ENCODE peak calls at places on chromosomes 16 and 17, in ten cellular contexts. I, L, X, R, Z, F, S, A, D and T are unnamed samples.

GRCh38 chr17:41583137-41584127 is 3.3 kb downstream of the KRT14 start:
- DNase-seq in F (no peak), I (no peak), S (no peak), D (no peak), R (no peak), Z (no peak), L (no peak), X (no peak), A (no peak), T (no peak)

GRCh38 chr17:12536472-12536871 is 129.2 kb upstream of the MYOCD start:
- DNase-seq in X (no peak), L (no peak), F (no peak), A (no peak), S (peak; percentile 53), R (no peak), Z (no peak), D (no peak), I (no peak), T (peak; percentile 40)

GRCh38 chr16:12191102-12191501 is 214.6 kb downstream of the SNX29 start:
- DNase-seq in I (no peak), F (no peak), D (no peak), R (no peak), Z (no peak), S (no peak), X (no peak), L (no peak), A (no peak), T (no peak)

GRCh38 chr16:26863971-26864370 is 202.8 kb upstream of the C16orf82 start:
- DNase-seq in Z (no peak), D (no peak), F (no peak), L (no peak), S (peak; percentile 2), X (no peak), A (no peak), I (no peak), R (no peak), T (no peak)

GRCh38 chr16:87778476-87778829 is 12.7 kb upstream of the KLHDC4 start:
- DNase-seq in D (no peak), R (no peak), A (no peak), S (no peak), F (no peak), L (no peak), X (no peak), Z (no peak), I (no peak), T (no peak)

GRCh38 chr16:87954361-87954760 is 3.1 kb downstream of the BANP start:
- DNase-seq in A (no peak), S (no peak), R (peak; percentile 71), F (no peak), X (no peak), D (no peak), I (no peak), L (no peak), Z (no peak), T (no peak)

GRCh38 chr16:1707193-1707790 is 1.3 kb downstream of the MAPK8IP3 start:
- DNase-seq in I (no peak), L (peak; percentile 42), X (peak; percentile 57), F (no peak), R (no peak), D (peak; percentile 40), A (no peak), S (no peak), Z (no peak), T (peak; percentile 58)

GRCh38 chr16:57999366-57999970 is 1.0 kb downstream of the ZNF319 start:
- DNase-seq in Z (no peak), A (no peak), D (no peak), R (peak; percentile 44), L (no peak), I (no peak), F (no peak), S (peak; percentile 51), X (peak; percentile 67), T (peak; percentile 42)

GRCh38 chr17:48819466-48819865 is 2.4 kb upstream of the TTLL6 start:
- DNase-seq in Z (no peak), S (no peak), L (no peak), R (no peak), A (no peak), I (no peak), X (peak; percentile 17), F (no peak), D (no peak), T (no peak)

DNA sequence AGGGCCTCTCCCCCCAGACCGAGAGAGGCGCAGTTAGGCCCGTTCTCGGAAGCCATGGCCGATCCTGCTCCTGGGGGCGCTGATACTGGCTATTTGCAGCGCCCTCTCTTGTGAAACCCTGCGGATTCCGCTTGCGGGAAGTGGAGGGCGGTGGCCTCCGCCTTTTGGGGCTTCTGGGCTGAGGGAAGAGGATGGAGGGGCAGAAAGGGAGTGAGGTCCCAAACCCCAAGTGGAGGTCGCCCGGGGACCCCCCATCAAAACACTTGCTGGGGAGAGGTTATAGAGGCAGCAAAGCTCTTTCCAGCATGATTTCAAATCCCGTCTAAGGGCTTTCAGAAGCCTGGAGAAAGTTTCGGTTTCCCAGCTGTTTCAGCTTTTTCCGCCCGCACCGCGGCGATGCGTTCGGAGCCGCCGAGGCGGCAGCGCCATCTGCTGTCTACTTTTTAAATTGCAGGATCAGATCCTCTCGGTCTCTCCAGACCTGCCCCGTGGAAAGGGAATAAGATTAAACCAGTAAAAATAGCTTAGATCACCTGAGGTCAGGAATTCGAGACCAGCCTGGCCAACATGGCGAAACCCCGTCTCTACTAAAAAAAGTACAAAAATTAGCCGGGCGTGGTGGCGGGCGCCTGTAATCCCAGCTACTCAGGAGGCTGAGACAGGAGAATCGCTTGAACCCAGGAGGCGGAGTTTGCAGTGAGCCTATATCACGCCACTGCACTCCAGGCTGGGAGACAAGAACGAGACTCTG is 15.8 kb downstream of the SNX20 start:
- DNase-seq in I (peak; percentile 74), X (peak; percentile 89), A (peak; percentile 88), D (peak; percentile 79), Z (peak; percentile 71), F (peak; percentile 32), S (peak; percentile 64), L (peak; percentile 76), R (peak; percentile 83), T (peak; percentile 90)
- H3K4me3 ChIP-seq in I (peak overlapping the region; percentile 63), X (no peak overlapping the region), A (peak overlapping the region; percentile 38), D (no peak overlapping the region), Z (peak overlapping the region; percentile 47), F (peak overlapping the region; percentile 57), S (peak overlapping the region; percentile 55), L (peak overlapping the region; percentile 44), R (peak overlapping the region; percentile 58), T (peak overlapping the region; percentile 74)

DNA sequence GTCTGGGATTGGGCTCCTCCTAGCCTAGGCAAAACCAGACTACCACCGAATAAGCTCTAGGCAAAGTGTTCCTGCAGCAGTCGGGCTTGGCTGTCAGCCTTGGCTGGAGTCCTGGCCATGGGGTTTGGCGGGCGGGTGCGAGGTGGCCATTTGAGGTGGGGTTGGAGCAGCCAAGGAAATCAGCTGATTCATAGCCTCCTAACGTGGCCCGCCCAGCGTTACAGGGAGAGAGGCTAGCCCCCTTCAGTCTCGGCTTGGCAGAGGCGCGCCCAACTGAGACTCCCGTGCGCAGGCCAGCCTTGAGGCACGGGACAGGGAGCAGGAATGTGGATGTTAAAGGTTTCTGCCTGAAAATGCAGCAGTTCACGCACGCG is 1.9 kb downstream of the PMP22 start:
- DNase-seq in D (peak; percentile 92), F (peak; percentile 60), I (peak; percentile 90), R (peak; percentile 71), S (peak; percentile 88), L (peak; percentile 96), A (peak; percentile 90), X (no peak), Z (peak; percentile 62), T (peak; percentile 90)
- H3K4me3 ChIP-seq in D (peak overlapping the region; percentile 67), F (peak overlapping the region; percentile 88), I (peak overlapping the region; percentile 90), R (peak overlapping the region; percentile 69), S (peak overlapping the region; percentile 76), L (peak overlapping the region; percentile 74), A (peak overlapping the region; percentile 71), X (no peak overlapping the region), Z (peak overlapping the region; percentile 76), T (peak overlapping the region; percentile 91)

GRCh38 chr17:50829336-50829735 is 6.0 kb upstream of the WFIKKN2 start:
- DNase-seq in L (no peak), F (no peak), R (no peak), X (no peak), A (peak; percentile 25), Z (no peak), I (no peak), D (no peak), S (no peak), T (no peak)
- H3K4me3 ChIP-seq in L (no peak overlapping the region), F (no peak overlapping the region), R (no peak overlapping the region), X (no peak overlapping the region), A (no peak overlapping the region), Z (no peak overlapping the region), I (no peak overlapping the region), D (no peak overlapping the region), S (no peak overlapping the region), T (no peak overlapping the region)

GRCh38 chr16:17775061-17775460 is 304.3 kb upstream of the XYLT1 start:
- DNase-seq in I (no peak), Z (no peak), R (no peak), F (no peak), S (peak; percentile 34), D (no peak), L (no peak), A (no peak), X (no peak), T (no peak)

GRCh38 chr16:17776888-17777287 is 306.1 kb upstream of the XYLT1 start:
- DNase-seq in Z (peak; percentile 19), S (peak; percentile 24), A (no peak), F (no peak), R (no peak), I (no peak), X (no peak), D (no peak), L (no peak), T (no peak)

GRCh38 chr16:17780181-17780580 is 309.4 kb upstream of the XYLT1 start:
- DNase-seq in R (no peak), S (peak; percentile 68), Z (no peak), F (no peak), X (no peak), D (no peak), I (no peak), L (no peak), A (no peak), T (no peak)

GRCh38 chr16:17776465-17776864 is 305.7 kb upstream of the XYLT1 start:
- DNase-seq in I (no peak), X (no peak), S (no peak), Z (no peak), A (no peak), D (no peak), F (no peak), R (no peak), L (no peak), T (no peak)

DNA sequence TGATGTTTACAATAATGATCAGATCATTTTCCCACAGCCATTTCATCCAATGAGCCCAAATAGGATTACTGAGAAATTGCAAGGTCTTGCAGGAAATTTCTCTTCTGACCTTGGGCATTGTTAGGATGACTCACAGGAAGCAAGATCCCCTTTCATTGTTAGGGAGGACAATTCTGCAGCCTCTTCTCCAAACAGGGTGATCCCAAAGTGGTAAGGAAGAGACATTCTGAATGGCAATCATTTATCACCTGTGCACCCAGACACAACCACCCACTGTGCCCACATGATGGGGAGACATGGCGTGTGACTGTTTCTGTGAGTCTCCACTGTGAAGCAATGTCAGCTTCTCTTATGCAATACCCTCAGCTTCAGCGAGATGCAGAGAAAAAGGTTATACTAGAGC is 306.7 kb upstream of the XYLT1 start:
- DNase-seq in I (no peak), X (no peak), A (no peak), D (no peak), S (peak; percentile 71), F (no peak), R (no peak), L (no peak), Z (peak; percentile 17), T (peak; percentile 13)
- H3K4me3 ChIP-seq in I (no peak overlapping the region), X (no peak overlapping the region), A (no peak overlapping the region), D (no peak overlapping the region), S (no peak overlapping the region), F (no peak overlapping the region), R (no peak overlapping the region), L (no peak overlapping the region), Z (no peak overlapping the region), T (no peak overlapping the region)